ENCODE peak calls at places on chromosome 15, in four cellular contexts. One of them, this sample, is unnamed. For H3K9me3, the result is how much of the 10 kb centered on the place peaks cover.

GRCh38 chr15:95097366-95097765 is 866.0 kb downstream of the MCTP2 start:
- DNase-seq in HepG2: no peak
- DNase-seq in GM12878: no peak
- DNase-seq in H1: no peak
- DNase-seq in this sample: no peak

GRCh38 chr15:42065008-42065407 is 29.4 kb downstream of the PLA2G4D start:
- DNase-seq in HepG2: peak
- DNase-seq in GM12878: no peak
- DNase-seq in H1: no peak
- DNase-seq in this sample: no peak

GRCh38 chr15:87263844-87264243 is 992.7 kb downstream of the NTRK3 start:
- DNase-seq in HepG2: no peak
- DNase-seq in H1: no peak
- DNase-seq in GM12878: no peak
- DNase-seq in this sample: no peak

GRCh38 chr15:64460737-64461576 is 579 bp downstream of the ZNF609 start:
- DNase-seq in GM12878: no peak
- DNase-seq in HepG2: peak
- DNase-seq in H1: no peak
- DNase-seq in this sample: no peak

GRCh38 chr15:98754283-98755022 is 106.1 kb downstream of the IGF1R start:
- DNase-seq in HepG2: no peak
- DNase-seq in H1: no peak
- DNase-seq in GM12878: no peak
- DNase-seq in this sample: no peak

GRCh38 chr15:27127834-27128570 is 157.0 kb downstream of the GABRG3 start:
- DNase-seq in H1: no peak
- DNase-seq in HepG2: no peak
- DNase-seq in GM12878: no peak
- DNase-seq in this sample: no peak

GRCh38 chr15:93378547-93378946 is 289.5 kb upstream of the RGMA start:
- DNase-seq in H1: no peak
- DNase-seq in GM12878: no peak
- DNase-seq in HepG2: no peak
- DNase-seq in this sample: no peak

GRCh38 chr15:31364301-31365031 is 37.8 kb downstream of the KLF13 start:
- DNase-seq in H1: no peak
- DNase-seq in GM12878: no peak
- DNase-seq in HepG2: no peak
- DNase-seq in this sample: no peak

GRCh38 chr15:51912528-51912927 is 59.0 kb downstream of the LEO1 start:
- DNase-seq in HepG2: peak
- DNase-seq in GM12878: no peak
- DNase-seq in H1: no peak
- DNase-seq in this sample: no peak

GRCh38 chr15:60184579-60184978 is 180.5 kb downstream of the FOXB1 start:
- DNase-seq in H1: no peak
- DNase-seq in HepG2: no peak
- DNase-seq in GM12878: no peak
- DNase-seq in this sample: no peak

GRCh38 chr15:46450810-46451182 is 816.0 kb downstream of the SQOR start:
- DNase-seq in GM12878: no peak
- DNase-seq in H1: no peak
- DNase-seq in HepG2: peak
- DNase-seq in this sample: no peak

GRCh38 chr15:40282144-40282869 is 557 bp downstream of the ANKRD63 start:
- DNase-seq in GM12878: no peak
- DNase-seq in H1: no peak
- DNase-seq in HepG2: peak
- DNase-seq in this sample: no peak

DNA sequence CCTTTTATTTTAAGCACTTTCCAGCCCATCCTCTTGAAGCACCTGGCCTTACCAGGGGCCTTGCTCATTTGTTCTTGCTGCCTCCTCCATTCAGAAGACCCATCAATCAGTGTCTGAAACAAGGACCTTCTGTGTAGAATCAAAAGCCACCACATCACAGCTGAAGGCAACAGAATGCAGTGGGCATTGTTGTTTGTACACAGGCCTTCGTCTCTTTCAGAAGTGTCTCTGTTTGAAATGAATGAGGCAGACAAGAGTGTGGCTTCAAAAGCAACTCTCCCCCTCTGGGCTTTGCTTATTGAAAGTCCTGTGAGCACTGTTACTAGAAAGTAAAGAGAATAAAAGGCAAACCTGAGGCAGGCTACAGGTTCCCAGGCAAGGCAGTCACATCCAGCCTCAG is 24.4 kb upstream of the LIPC start:
- DNase-seq in H1: no peak
- DNase-seq in HepG2: no peak
- DNase-seq in GM12878: no peak
- DNase-seq in this sample: no peak
- TF ChIP-seq YY1 in H1: no peak
- TF ChIP-seq YY1 in HepG2: no peak
- TF ChIP-seq YY1 in GM12878: no peak
- TF ChIP-seq YY1 in this sample: no peak

GRCh38 chr15:20348291-20348899 is 193.2 kb downstream of the GOLGA6L6 start:
- DNase-seq in H1: no peak
- DNase-seq in GM12878: no peak
- DNase-seq in HepG2: no peak
- DNase-seq in this sample: no peak
- H3K9me3 ChIP-seq in H1: half or more
- H3K9me3 ChIP-seq in GM12878: under half
- H3K9me3 ChIP-seq in HepG2: under half
- H3K9me3 ChIP-seq in this sample: under half

DNA sequence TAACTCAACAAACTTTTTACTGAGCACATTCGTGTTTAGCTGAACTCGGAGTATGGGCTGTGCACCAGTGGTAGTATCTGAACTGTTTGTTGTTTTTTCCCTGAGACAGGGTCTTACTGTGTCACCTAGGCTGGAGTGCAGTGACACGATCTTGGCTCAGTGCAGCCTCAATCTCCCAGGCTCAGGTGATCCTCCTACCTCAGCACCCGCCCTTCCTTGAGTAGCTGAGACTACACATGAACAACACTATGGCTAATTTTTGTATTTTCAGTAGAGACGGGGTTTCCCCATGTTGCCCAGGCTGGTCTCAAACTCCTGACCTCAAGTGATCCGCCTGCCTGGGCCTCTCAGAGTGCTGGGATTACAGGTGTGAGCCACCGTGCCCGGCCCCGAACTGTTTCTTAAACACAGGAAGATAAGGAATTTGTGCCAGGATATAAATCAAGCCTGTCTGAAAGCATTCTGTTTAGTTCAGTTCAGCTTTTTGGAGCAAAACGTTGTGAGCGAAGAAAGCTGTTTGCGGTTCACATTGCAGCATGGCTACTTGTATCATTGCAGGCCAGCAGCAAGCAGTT is 40.4 kb upstream of the SKOR1 start:
- DNase-seq in H1: no peak
- DNase-seq in GM12878: no peak
- DNase-seq in HepG2: no peak
- DNase-seq in this sample: no peak
- TF ChIP-seq SUZ12 in H1: no peak
- TF ChIP-seq SUZ12 in GM12878: no peak
- TF ChIP-seq SUZ12 in HepG2: no peak
- TF ChIP-seq SUZ12 in this sample: no peak

GRCh38 chr15:49238342-49238741 is 68.3 kb downstream of the GALK2 start:
- DNase-seq in GM12878: no peak
- DNase-seq in H1: no peak
- DNase-seq in HepG2: no peak
- DNase-seq in this sample: no peak
- TF ChIP-seq YY1 in GM12878: no peak
- TF ChIP-seq YY1 in H1: no peak
- TF ChIP-seq YY1 in HepG2: no peak
- TF ChIP-seq YY1 in this sample: no peak

GRCh38 chr15:25053000-25053815 is 98.4 kb downstream of the SNRPN start:
- DNase-seq in HepG2: no peak
- DNase-seq in GM12878: no peak
- DNase-seq in H1: no peak
- DNase-seq in this sample: no peak
- H3K9me3 ChIP-seq in HepG2: half or more
- H3K9me3 ChIP-seq in GM12878: under half
- H3K9me3 ChIP-seq in H1: half or more
- H3K9me3 ChIP-seq in this sample: half or more